ENCODE peak calls at places on chromosomes 3 and 15, in five cellular contexts. I is spleen, E is K562, T is sigmoid colon, K is prostate gland. M is an unnamed sample. For H3K4me1 and H3K36me3, the result is how much of the 10 kb centered on the place peaks cover.

GRCh38 chr3:127170794-127171193 is 22.1 kb upstream of the PRR23E start:
- DNase-seq in I (no peak), E (no peak), T (no peak), K (no peak), M (peak)

GRCh38 chr3:78101363-78101762 is 1061.5 kb downstream of the ROBO2 start:
- DNase-seq in I (no peak), E (no peak), T (no peak), K (no peak), M (no peak)

GRCh38 chr15:75809986-75810750 is 33.1 kb upstream of the UBE2Q2 start:
- DNase-seq in I (no peak), E (no peak), T (no peak), K (no peak), M (peak)

GRCh38 chr3:177357352-177358084 is 160.2 kb upstream of the TBL1XR1 start:
- DNase-seq in I (no peak), E (peak), T (no peak), K (no peak), M (peak)

GRCh38 chr3:121598564-121598963 is 5.4 kb downstream of the FBXO40 start:
- DNase-seq in I (no peak), E (no peak), T (no peak), K (no peak), M (no peak)

GRCh38 chr3:123028233-123028828 is 768 bp upstream of the SEMA5B start:
- DNase-seq in I (no peak), E (peak), T (peak), K (peak), M (peak)

GRCh38 chr15:83380026-83380425 is 67.1 kb upstream of the SH3GL3 start:
- DNase-seq in I (no peak), E (no peak), T (no peak), K (no peak), M (no peak)

GRCh38 chr15:47586653-47587224 is 130.6 kb upstream of the SEMA6D start:
- DNase-seq in I (no peak), E (no peak), T (no peak), K (peak), M (peak)

GRCh38 chr3:134074790-134075567 is 45.3 kb upstream of the SLCO2A1 start:
- DNase-seq in I (peak), E (no peak), T (no peak), K (peak), M (no peak)

GRCh38 chr3:39108309-39108708 is 829 bp downstream of the TTC21A start:
- DNase-seq in I (no peak), E (no peak), T (no peak), K (no peak), M (no peak)

DNA sequence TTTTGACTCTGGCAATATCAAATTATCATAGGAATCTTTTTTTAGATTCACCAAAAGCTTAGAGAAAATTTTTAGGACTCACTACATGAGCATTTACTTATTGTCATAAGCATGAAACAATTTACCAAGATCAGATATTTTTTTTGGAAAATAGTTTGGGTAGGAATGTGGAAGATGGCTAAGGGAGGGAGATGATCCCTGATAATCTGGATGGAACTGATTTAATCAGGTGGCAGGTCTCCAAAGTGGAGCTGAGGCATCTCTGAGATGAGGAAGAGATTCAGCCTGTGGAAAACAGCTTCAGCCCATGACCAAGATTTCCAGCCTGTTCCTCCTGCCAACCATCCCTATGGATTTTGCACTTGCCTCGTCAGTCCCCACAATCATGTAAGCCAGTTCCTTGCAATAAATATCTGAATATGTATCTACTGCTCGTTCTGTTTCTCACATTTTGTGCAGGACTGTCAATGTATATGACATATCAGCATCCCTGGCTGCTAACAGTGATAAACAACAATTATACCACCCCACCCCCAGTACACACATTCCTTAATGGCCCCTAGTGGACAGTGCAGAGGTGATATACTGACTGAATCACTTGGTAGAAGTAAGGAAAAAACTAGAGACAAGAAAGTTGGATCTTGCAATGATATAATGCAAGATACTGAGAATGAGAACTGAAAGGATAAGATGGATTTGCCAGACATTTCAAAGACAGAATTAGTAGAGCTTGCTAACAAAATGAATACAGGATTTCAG is 183.8 kb downstream of the NEK10 start:
- DNase-seq in I (no peak), E (no peak), T (no peak), K (no peak), M (no peak)
- TF ChIP-seq POLR2A in I (no peak), E (no peak), T (no peak), K (no peak), M (no peak)

GRCh38 chr3:42526616-42527367 is 24.3 kb downstream of the VIPR1 start:
- DNase-seq in I (no peak), E (peak), T (no peak), K (no peak), M (no peak)
- H3K4me1 ChIP-seq in I (half or more), E (under half), T (under half), K (under half), M (under half)

DNA sequence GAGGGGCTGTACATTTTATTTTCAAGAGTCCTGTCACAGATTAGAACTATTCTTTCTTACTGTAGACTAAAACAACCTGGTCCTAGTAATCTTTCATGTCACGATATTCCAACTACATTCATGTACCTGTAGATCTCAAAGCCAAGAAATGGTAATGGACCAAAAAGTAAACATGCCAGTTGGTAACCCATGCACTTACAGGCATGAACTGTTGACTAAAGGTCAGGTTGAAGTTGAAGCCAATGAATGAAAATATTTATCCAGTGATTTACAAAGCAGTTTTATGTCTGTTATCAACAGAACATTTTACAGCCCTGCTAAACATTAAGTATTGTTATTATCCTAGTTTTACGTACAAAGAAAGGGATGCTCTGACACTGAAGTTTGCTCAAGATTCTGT is 25.3 kb downstream of the LRRC57 start:
- DNase-seq in I (no peak), E (no peak), T (no peak), K (no peak), M (no peak)
- H3K36me3 ChIP-seq in I (half or more), E (under half), T (half or more), K (under half), M (under half)

GRCh38 chr3:196632033-196632751 is 7.3 kb upstream of the NRROS start:
- DNase-seq in I (peak), E (peak), T (peak), K (peak), M (peak)
- TF ChIP-seq POLR2A in I (no peak), E (peak), T (peak), K (no peak), M (peak)

GRCh38 chr15:92810418-92811138 is 89.5 kb upstream of the CHD2 start:
- DNase-seq in I (peak), E (peak), T (peak), K (peak), M (peak)
- H3K4me1 ChIP-seq in I (under half), E (under half), T (under half), K (under half), M (under half)

M was measured in adrenal gland.